ENCODE peak calls at places on chromosome 14, in seven cellular contexts. S is HepG2, T is H1, K is K562, M is GM12891, B is GM12878, V is SK-N-SH. W is an unnamed sample.

GRCh38 chr14:29738950-29739349 is 188.7 kb downstream of the PRKD1 start:
- DNase-seq in V (no peak), K (no peak), T (no peak), S (no peak), M (no peak), B (no peak), W (no peak)

GRCh38 chr14:64478634-64479250 is 13.4 kb downstream of the AKAP5 start:
- DNase-seq in M (no peak), B (no peak), S (no peak), V (peak; percentile 39), K (no peak), T (no peak), W (no peak)

GRCh38 chr14:102768223-102769048 is 8.8 kb upstream of the TRAF3 start:
- DNase-seq in T (no peak), M (peak; percentile 65), S (no peak), V (no peak), B (peak; percentile 86), K (no peak), W (no peak)

GRCh38 chr14:96583605-96584041 is 81.4 kb downstream of the PAPOLA start:
- DNase-seq in S (no peak), V (no peak), K (no peak), T (no peak), B (no peak), M (no peak), W (no peak)

GRCh38 chr14:93859957-93860356 is 67.2 kb upstream of the FAM181A start:
- DNase-seq in M (no peak), B (no peak), T (no peak), V (peak; percentile 48), K (no peak), S (no peak), W (no peak)

GRCh38 chr14:101761881-101762529 is 496 bp downstream of the PPP2R5C start:
- DNase-seq in T (no peak), K (peak; percentile 23), V (peak; percentile 80), B (no peak), M (peak; percentile 54), S (no peak), W (peak; percentile 55)

GRCh38 chr14:68564236-68564825 is 228.5 kb downstream of the ZFP36L1 start:
- DNase-seq in M (no peak), S (no peak), B (no peak), T (no peak), V (no peak), K (no peak), W (no peak)

GRCh38 chr14:99625476-99625875 is 19.5 kb upstream of the HHIPL1 start:
- DNase-seq in B (no peak), T (no peak), M (no peak), V (peak; percentile 61), K (no peak), S (no peak), W (no peak)

GRCh38 chr14:91277546-91278382 is 33.3 kb upstream of the GPR68 start:
- DNase-seq in T (no peak), V (no peak), B (no peak), K (no peak), S (no peak), M (no peak), W (no peak)

GRCh38 chr14:105173901-105174894 is 5.6 kb upstream of the JAG2 start:
- DNase-seq in V (no peak), T (no peak), S (no peak), M (peak; percentile 69), K (no peak), B (no peak), W (no peak)

GRCh38 chr14:92688434-92689375 is 59.7 kb downstream of the LGMN start:
- DNase-seq in T (no peak), B (no peak), K (no peak), M (no peak), S (no peak), V (peak; percentile 59), W (no peak)

GRCh38 chr14:63249112-63249511 is 44.9 kb downstream of the RHOJ start:
- DNase-seq in S (no peak), K (no peak), B (no peak), V (no peak), T (no peak), M (no peak), W (no peak)

GRCh38 chr14:89504602-89505320 is 87.7 kb upstream of the FOXN3 start:
- DNase-seq in V (no peak), B (peak; percentile 33), M (no peak), S (no peak), K (no peak), T (no peak), W (no peak)

GRCh38 chr14:81127785-81128184 is 93.0 kb downstream of the GTF2A1 start:
- DNase-seq in T (no peak), K (no peak), B (no peak), V (no peak), M (no peak), S (no peak), W (no peak)

GRCh38 chr14:61973981-61974380 is 211.8 kb downstream of the SNAPC1 start:
- DNase-seq in T (no peak), V (no peak), B (no peak), K (no peak), M (no peak), S (no peak), W (no peak)

GRCh38 chr14:22888662-22889061 is 5.6 kb downstream of the REM2 start:
- DNase-seq in S (no peak), M (no peak), K (no peak), T (no peak), V (no peak), B (peak; percentile 62), W (no peak)

GRCh38 chr14:22887260-22887989 is 4.4 kb downstream of the REM2 start:
- DNase-seq in T (no peak), K (peak; percentile 71), B (peak; percentile 80), S (no peak), M (no peak), V (peak; percentile 81), W (peak; percentile 51)

GRCh38 chr14:22885975-22886374 is 3.0 kb downstream of the REM2 start:
- DNase-seq in S (no peak), M (no peak), T (no peak), B (no peak), V (no peak), K (no peak), W (no peak)

GRCh38 chr14:22886500-22887259 is 3.7 kb downstream of the REM2 start:
- DNase-seq in T (no peak), V (peak; percentile 93), M (peak; percentile 74), K (peak; percentile 91), S (no peak), B (peak; percentile 45), W (peak; percentile 78)

GRCh38 chr14:22887990-22888378 is 5.0 kb downstream of the REM2 start:
- DNase-seq in M (no peak), B (peak; percentile 53), V (no peak), K (no peak), S (no peak), T (no peak), W (no peak)
- TF ChIP-seq TAF1 in M (peak; percentile 79), B (peak; percentile 84), V (no peak), K (no peak), S (no peak), T (no peak), W (peak; percentile 63)

DNA sequence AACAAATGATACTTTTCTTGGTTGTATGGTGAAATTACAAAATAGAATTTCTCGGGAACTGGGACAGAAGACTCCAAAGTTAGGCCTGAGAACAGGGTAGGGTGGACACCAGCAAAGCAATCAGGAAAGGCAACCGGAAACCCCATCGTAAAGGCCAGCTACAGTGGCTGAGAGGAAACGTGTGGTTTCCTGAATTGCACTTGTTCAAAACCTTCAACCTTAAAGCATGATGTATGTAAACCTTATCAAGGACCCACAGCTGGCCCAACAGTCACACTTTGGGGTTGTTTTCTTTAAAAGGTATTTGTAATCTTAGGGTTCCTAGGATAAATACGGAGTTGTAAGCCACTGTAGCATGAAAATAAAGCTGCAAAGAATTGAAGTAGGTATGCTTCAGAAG is 2.2 kb upstream of the PTGDR start:
- DNase-seq in M (no peak), S (no peak), B (no peak), T (no peak), K (no peak), V (no peak), W (no peak)
- TF ChIP-seq TAF1 in M (no peak), S (no peak), B (no peak), T (no peak), K (no peak), V (no peak), W (no peak)

GRCh38 chr14:31403707-31404106 is 16.6 kb downstream of the HEATR5A start:
- DNase-seq in B (no peak), V (no peak), M (no peak), T (no peak), S (no peak), K (no peak), W (no peak)

GRCh38 chr14:31408421-31408820 is 11.9 kb downstream of the HEATR5A start:
- DNase-seq in K (no peak), M (no peak), S (no peak), T (no peak), V (no peak), B (no peak), W (no peak)

GRCh38 chr14:31405106-31405505 is 15.2 kb downstream of the HEATR5A start:
- DNase-seq in K (no peak), M (no peak), B (no peak), S (no peak), T (no peak), V (no peak), W (no peak)

GRCh38 chr14:31402764-31403163 is 17.6 kb downstream of the HEATR5A start:
- DNase-seq in K (no peak), V (no peak), M (no peak), B (no peak), S (no peak), T (no peak), W (no peak)

GRCh38 chr14:31405599-31406251 is 14.6 kb downstream of the HEATR5A start:
- DNase-seq in M (no peak), S (no peak), V (no peak), B (no peak), K (no peak), T (no peak), W (no peak)
- TF ChIP-seq TAF1 in M (no peak), S (no peak), V (no peak), B (no peak), K (no peak), T (no peak), W (no peak)

GRCh38 chr14:71492346-71492745 is 439.9 kb upstream of the RGS6 start:
- DNase-seq in V (no peak), T (no peak), M (no peak), S (no peak), K (no peak), B (no peak), W (no peak)

GRCh38 chr14:71499018-71499417 is 433.2 kb upstream of the RGS6 start:
- DNase-seq in V (no peak), K (no peak), T (no peak), B (no peak), S (no peak), M (no peak), W (no peak)

GRCh38 chr14:71497645-71498086 is 434.6 kb upstream of the RGS6 start:
- DNase-seq in K (no peak), V (no peak), M (peak; percentile 9), B (peak; percentile 98), S (no peak), T (no peak), W (peak; percentile 17)

DNA sequence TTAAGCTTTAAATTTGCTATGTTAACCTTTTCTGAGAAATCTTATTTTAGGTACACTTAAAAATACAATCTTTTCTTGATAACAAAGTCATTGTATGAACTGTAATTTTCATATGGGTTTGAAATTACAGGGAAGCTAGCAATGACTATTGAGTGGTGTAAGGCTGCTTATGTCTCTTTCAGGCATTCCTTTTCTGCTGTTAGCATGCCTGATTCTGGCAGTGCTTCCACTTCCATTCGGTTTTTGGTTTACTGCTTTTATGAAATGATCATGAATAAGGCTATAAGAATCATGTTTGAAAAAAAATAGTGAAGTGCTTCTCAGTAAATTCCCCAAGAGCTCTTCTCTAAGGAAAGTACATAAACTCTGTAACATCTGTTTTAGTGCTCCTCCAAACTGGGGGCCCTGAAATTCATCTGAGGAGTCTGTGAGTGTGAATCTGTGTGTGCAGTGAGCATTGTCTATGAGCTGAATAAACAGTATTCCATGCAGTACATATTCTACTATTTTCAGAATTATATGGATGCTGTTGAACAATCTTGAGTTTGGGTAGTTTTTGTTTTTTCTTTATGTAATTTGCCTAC is 434.0 kb upstream of the RGS6 start:
- DNase-seq in S (no peak), M (no peak), B (no peak), V (no peak), K (no peak), T (no peak), W (no peak)
- TF ChIP-seq TAF1 in S (no peak), M (no peak), B (no peak), V (no peak), K (no peak), T (no peak), W (no peak)

W was measured in GM12892.